ENCODE peak calls at places on chromosomes 5 and 9, in four cellular contexts. F is cardiac muscle cell; K is AG04450; R is activated CD8-positive, alpha-beta memory T cell treated with anti-CD3 and anti-CD28 coated beads for 48 hours. G is an unnamed sample.
A peak's percentile ranks its signal among the peaks of the same experiment; 100 is the strongest.

GRCh38 chr5:130476325-130476724 is 572.1 kb downstream of the CHSY3 start:
- DNase-seq in F (no peak), K (no peak), R (no peak), G (no peak)

GRCh38 chr5:87741891-87742290 is 329.2 kb upstream of the CCNH start:
- DNase-seq in F (no peak), K (no peak), R (no peak), G (no peak)

GRCh38 chr5:11104543-11105151 is 343.6 kb upstream of the DAP start:
- DNase-seq in F (no peak), K (no peak), R (no peak), G (no peak)

GRCh38 chr5:13346401-13346800 is 598.1 kb downstream of the DNAH5 start:
- DNase-seq in F (no peak), K (no peak), R (no peak), G (no peak)

GRCh38 chr9:89915187-89915586 is 310.4 kb downstream of the GADD45G start:
- DNase-seq in F (no peak), K (no peak), R (no peak), G (no peak)

GRCh38 chr5:96347502-96348292 is 85.4 kb downstream of the PCSK1 start:
- DNase-seq in F (no peak), K (no peak), R (no peak), G (no peak)

GRCh38 chr9:121990600-121991304 is 102.4 kb downstream of the TTLL11 start:
- DNase-seq in F (no peak), K (no peak), R (no peak), G (no peak)

GRCh38 chr5:180817847-180818246 is 15.2 kb upstream of the MGAT1 start:
- DNase-seq in F (no peak), K (no peak), R (no peak), G (no peak)

GRCh38 chr5:135051872-135052271 is 17.8 kb upstream of the PITX1 start:
- DNase-seq in F (no peak), K (no peak), R (no peak), G (no peak)

GRCh38 chr5:87121315-87122170 is 146.1 kb upstream of the RASA1 start:
- DNase-seq in F (no peak), K (peak; percentile 66), R (no peak), G (no peak)

GRCh38 chr5:103918668-103919367 is 356.2 kb upstream of the NUDT12 start:
- DNase-seq in F (no peak), K (peak; percentile 2), R (no peak), G (no peak)

GRCh38 chr5:130549884-130550552 is 615.0 kb downstream of the HINT1 start:
- DNase-seq in F (no peak), K (no peak), R (no peak), G (no peak)

GRCh38 chr5:112174959-112175594 is 244.0 kb downstream of the EPB41L4A start:
- DNase-seq in F (peak; percentile 74), K (no peak), R (no peak), G (no peak)

GRCh38 chr5:132109494-132110053 is 36.0 kb downstream of the CSF2 start:
- DNase-seq in F (no peak), K (no peak), R (no peak), G (no peak)

GRCh38 chr5:7047862-7048261 is 334.6 kb downstream of the TENT4A start:
- DNase-seq in F (no peak), K (no peak), R (no peak), G (no peak)

GRCh38 chr5:66897355-66897754 is 299.2 kb downstream of the CD180 start:
- DNase-seq in F (no peak), K (no peak), R (no peak), G (no peak)

GRCh38 chr9:128587453-128587852 is 35.1 kb downstream of the SPTAN1 start:
- DNase-seq in F (no peak), K (no peak), R (no peak), G (no peak)

GRCh38 chr5:96427823-96428222 is 5.2 kb downstream of the PCSK1 start:
- DNase-seq in F (peak; percentile 48), K (no peak), R (no peak), G (no peak)

GRCh38 chr9:120267929-120268328 is 312.0 kb downstream of the CDK5RAP2 start:
- DNase-seq in F (no peak), K (no peak), R (no peak), G (no peak)

GRCh38 chr9:129751841-129752801 is 721 bp downstream of the PTGES start:
- DNase-seq in F (no peak), K (no peak), R (no peak), G (no peak)

GRCh38 chr5:36526537-36526936 is 79.9 kb upstream of the SLC1A3 start:
- DNase-seq in F (no peak), K (no peak), R (no peak), G (no peak)

GRCh38 chr5:31106742-31107546 is 86.5 kb upstream of the CDH6 start:
- DNase-seq in F (peak; percentile 2), K (peak; percentile 69), R (no peak), G (no peak)

GRCh38 chr5:54895816-54896341 is 89.5 kb downstream of the ESM1 start:
- DNase-seq in F (peak; percentile 70), K (no peak), R (no peak), G (no peak)

GRCh38 chr9:1173211-1173610 is 123.1 kb downstream of the DMRT2 start:
- DNase-seq in F (no peak), K (no peak), R (no peak), G (no peak)

GRCh38 chr9:74887041-74887980 is at the start of gene TRPM6:
- DNase-seq in F (peak; percentile 74), K (peak; percentile 13), R (peak; percentile 12), G (peak; percentile 73)

GRCh38 chr9:119675951-119676350 is 306.7 kb upstream of the BRINP1 start:
- DNase-seq in F (no peak), K (no peak), R (no peak), G (no peak)

GRCh38 chr5:81081461-81081835 is 121.3 kb downstream of the RASGRF2 start:
- DNase-seq in F (no peak), K (no peak), R (no peak), G (no peak)

GRCh38 chr5:173839117-173839713 is 48.9 kb upstream of the CPEB4 start:
- DNase-seq in F (no peak), K (no peak), R (no peak), G (no peak)

GRCh38 chr5:152246401-152246800 is 158.7 kb downstream of the NMUR2 start:
- DNase-seq in F (peak; percentile 87), K (no peak), R (no peak), G (peak; percentile 78)

GRCh38 chr9:137449081-137449844 is 8.1 kb upstream of the ENTPD8 start:
- DNase-seq in F (no peak), K (no peak), R (no peak), G (no peak)

GRCh38 chr5:144370273-144370672 is 199.6 kb downstream of the KCTD16 start:
- DNase-seq in F (no peak), K (no peak), R (no peak), G (no peak)

GRCh38 chr9:22416692-22417060 is 29.9 kb upstream of the DMRTA1 start:
- DNase-seq in F (peak; percentile 32), K (no peak), R (no peak), G (no peak)

GRCh38 chr5:32090755-32091128 is 83.4 kb downstream of the GOLPH3 start:
- DNase-seq in F (no peak), K (no peak), R (no peak), G (no peak)

GRCh38 chr9:136587145-136587943 is 41.5 kb upstream of the NOTCH1 start:
- DNase-seq in F (peak; percentile 49), K (no peak), R (no peak), G (peak; percentile 85)

GRCh38 chr5:55456216-55456895 is 78.4 kb downstream of the PLPP1 start:
- DNase-seq in F (no peak), K (no peak), R (no peak), G (no peak)

GRCh38 chr5:149238540-149238939 is 33.1 kb upstream of the AFAP1L1 start:
- DNase-seq in F (no peak), K (no peak), R (no peak), G (no peak)

GRCh38 chr5:169700611-169701010 is 63.5 kb downstream of the DOCK2 start:
- DNase-seq in F (no peak), K (no peak), R (no peak), G (no peak)

GRCh38 chr5:57117601-57118000 is 56.3 kb upstream of the GPBP1 start:
- DNase-seq in F (no peak), K (no peak), R (no peak), G (no peak)

GRCh38 chr9:68727588-68728129 is 22.6 kb downstream of the PIP5K1B start:
- DNase-seq in F (no peak), K (no peak), R (no peak), G (no peak)

G was measured in H1.